ENCODE peak calls at places on chromosomes 6 and 20, in six cellular contexts. D, M, R, H, N and J are unnamed samples.

GRCh38 chr6:77834591-77834996 is 181.8 kb downstream of the MEI4 start:
- DNase-seq in N (no peak), D (no peak), R (no peak), M (no peak), H (no peak), J (no peak)

GRCh38 chr6:47180633-47181032 is 129.1 kb downstream of the TNFRSF21 start:
- DNase-seq in M (no peak), N (no peak), D (peak; percentile 84), R (no peak), H (no peak), J (no peak)

GRCh38 chr6:55449219-55449618 is 122.0 kb downstream of the GFRAL start:
- DNase-seq in R (no peak), H (no peak), D (peak; percentile 35), M (no peak), N (no peak), J (no peak)

GRCh38 chr6:131937703-131938631 is 13.2 kb downstream of the CCN2 start:
- DNase-seq in R (no peak), H (peak; percentile 99), D (peak; percentile 86), N (no peak), M (no peak), J (no peak)

GRCh38 chr6:54586251-54586650 is 260.3 kb upstream of the FAM83B start:
- DNase-seq in R (no peak), H (peak; percentile 65), N (no peak), D (no peak), M (no peak), J (no peak)

GRCh38 chr6:30142665-30143064 is 6.7 kb downstream of the TRIM40 start:
- DNase-seq in R (no peak), D (no peak), H (no peak), M (no peak), N (no peak), J (no peak)

GRCh38 chr6:44665143-44665542 is 277.6 kb downstream of the CDC5L start:
- DNase-seq in R (peak; percentile 37), D (no peak), H (no peak), N (no peak), M (no peak), J (no peak)

GRCh38 chr6:14454467-14454763 is 336.8 kb downstream of the CD83 start:
- DNase-seq in M (no peak), H (no peak), D (no peak), N (no peak), R (no peak), J (no peak)

GRCh38 chr20:478949-479429 is 16.7 kb upstream of the TBC1D20 start:
- DNase-seq in M (no peak), H (peak; percentile 76), D (peak; percentile 76), R (no peak), N (no peak), J (no peak)

GRCh38 chr20:40960101-40960500 is 68.5 kb upstream of the TOP1 start:
- DNase-seq in H (no peak), R (no peak), N (no peak), M (no peak), D (no peak), J (no peak)

GRCh38 chr6:139265512-139266190 is 26.1 kb downstream of the TXLNB start:
- DNase-seq in R (no peak), N (no peak), H (no peak), M (no peak), D (no peak), J (no peak)

GRCh38 chr20:61186771-61187170 is 65.3 kb upstream of the CDH4 start:
- DNase-seq in R (no peak), N (no peak), H (peak; percentile 33), M (no peak), D (no peak), J (no peak)

GRCh38 chr6:13425971-13426931 is 61.1 kb downstream of the GFOD1 start:
- DNase-seq in N (no peak), H (peak; percentile 71), D (no peak), M (no peak), R (peak; percentile 82), J (no peak)

GRCh38 chr20:21232546-21233280 is 70.4 kb upstream of the XRN2 start:
- DNase-seq in M (no peak), R (no peak), H (no peak), D (no peak), N (no peak), J (no peak)

GRCh38 chr20:45987108-45987780 is 15.2 kb upstream of the ZNF335 start:
- DNase-seq in H (peak; percentile 70), D (peak; percentile 83), R (no peak), N (peak; percentile 75), M (peak; percentile 61), J (peak; percentile 66)

DNA sequence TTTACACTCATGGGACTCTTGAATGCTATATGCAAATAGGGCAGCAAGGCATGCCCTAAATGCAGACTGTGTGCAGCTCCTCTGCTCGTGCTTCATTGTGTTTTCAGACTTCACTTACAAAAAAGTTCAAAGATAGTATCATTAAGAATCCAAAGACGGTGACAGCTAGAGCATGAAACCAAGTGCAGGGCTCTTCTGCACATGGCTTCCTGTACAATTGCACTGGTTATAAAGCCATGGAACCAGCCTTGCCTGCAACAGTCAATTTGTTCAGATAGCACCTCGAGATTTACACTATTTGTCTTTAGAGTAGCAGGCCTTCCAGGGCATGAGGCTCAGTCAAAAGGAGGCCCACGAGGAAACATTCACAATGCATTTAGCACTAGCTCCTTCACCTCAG is 35.6 kb downstream of the RFPL4B start:
- DNase-seq in N (no peak), M (no peak), R (no peak), H (no peak), D (no peak), J (no peak)
- H3K9me3 ChIP-seq in N (no peaks in the 10 kb centered on the region), M (no peaks in the 10 kb centered on the region), R (no peaks in the 10 kb centered on the region), H (no peaks in the 10 kb centered on the region), D (no peaks in the 10 kb centered on the region), J (no peaks in the 10 kb centered on the region)

GRCh38 chr6:363291-363690 is 28.3 kb upstream of the IRF4 start:
- DNase-seq in H (no peak), M (no peak), D (no peak), N (no peak), R (no peak), J (no peak)
- H3K9me3 ChIP-seq in H (peaks cover 3% of the 10 kb centered on the region), M (no peaks in the 10 kb centered on the region), D (peaks cover 2% of the 10 kb centered on the region), N (no peaks in the 10 kb centered on the region), R (peaks cover 20% of the 10 kb centered on the region), J (no peaks in the 10 kb centered on the region)

GRCh38 chr6:21885101-21885500 is 291.6 kb downstream of the SOX4 start:
- DNase-seq in D (no peak), N (no peak), H (no peak), M (no peak), R (no peak), J (no peak)
- H3K9me3 ChIP-seq in D (peaks cover 23% of the 10 kb centered on the region), N (no peaks in the 10 kb centered on the region), H (no peaks in the 10 kb centered on the region), M (no peaks in the 10 kb centered on the region), R (no peaks in the 10 kb centered on the region), J (no peaks in the 10 kb centered on the region)

GRCh38 chr20:2378893-2379292 is 1.8 kb upstream of the TGM6 start:
- DNase-seq in M (no peak), D (no peak), R (no peak), N (no peak), H (no peak), J (no peak)

GRCh38 chr20:2380601-2381000 is at the start of gene TGM6:
- DNase-seq in R (no peak), D (no peak), N (no peak), M (no peak), H (no peak), J (no peak)

GRCh38 chr20:2382833-2383232 is 2.1 kb downstream of the TGM6 start:
- DNase-seq in N (no peak), M (no peak), H (no peak), D (no peak), R (no peak), J (no peak)

GRCh38 chr20:2379511-2380229 is 1.0 kb upstream of the TGM6 start:
- DNase-seq in M (peak; percentile 5), N (no peak), R (no peak), H (no peak), D (no peak), J (no peak)

DNA sequence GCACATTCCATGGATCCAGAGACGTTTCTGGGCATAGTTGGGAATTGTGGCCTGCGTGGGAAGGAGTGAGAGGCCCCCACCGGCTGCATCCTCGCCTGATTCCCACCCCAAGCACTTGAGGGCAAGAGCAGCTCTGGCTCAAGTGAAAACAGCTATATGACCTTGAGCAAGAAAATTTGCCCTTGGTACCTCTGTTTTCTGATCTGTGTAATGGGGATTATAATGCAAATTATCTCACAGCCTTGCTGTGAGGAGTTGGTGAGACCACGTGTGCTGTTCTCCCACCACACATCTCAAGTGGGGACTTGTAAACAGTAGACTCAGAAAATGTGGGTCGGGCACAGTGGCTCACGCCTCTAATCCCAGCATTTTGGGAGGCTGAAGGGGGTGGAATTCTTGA is 602 bp downstream of the TGM6 start:
- DNase-seq in H (no peak), R (no peak), N (no peak), M (no peak), D (no peak), J (no peak)
- H3K9me3 ChIP-seq in H (no peaks in the 10 kb centered on the region), R (no peaks in the 10 kb centered on the region), N (no peaks in the 10 kb centered on the region), M (no peaks in the 10 kb centered on the region), D (peaks cover 4% of the 10 kb centered on the region), J (no peaks in the 10 kb centered on the region)

GRCh38 chr6:72811971-72812421 is 190.1 kb downstream of the KCNQ5 start:
- DNase-seq in D (no peak), N (no peak), H (peak; percentile 34), R (no peak), M (no peak), J (no peak)
- H3K9me3 ChIP-seq in D (no peaks in the 10 kb centered on the region), N (no peaks in the 10 kb centered on the region), H (no peaks in the 10 kb centered on the region), R (no peaks in the 10 kb centered on the region), M (no peaks in the 10 kb centered on the region), J (no peaks in the 10 kb centered on the region)